ENCODE peak calls at places on chromosomes 2 and 18, in six cellular contexts. X, E, L, P, J and S are unnamed samples.
A peak's percentile ranks its signal among the peaks of the same experiment; 100 is the strongest.

GRCh38 chr18:39149211-39149806 is 1583.7 kb upstream of the CELF4 start:
- DNase-seq in X (no peak), E (no peak), L (no peak), P (peak; percentile 10), J (no peak), S (no peak)

GRCh38 chr2:62217980-62218379 is 22.1 kb downstream of the B3GNT2 start:
- DNase-seq in X (no peak), E (no peak), L (no peak), P (no peak), J (no peak), S (no peak)

GRCh38 chr2:134108124-134108523 is 145.7 kb upstream of the MGAT5 start:
- DNase-seq in X (no peak), E (peak; percentile 51), L (peak; percentile 32), P (no peak), J (no peak), S (no peak)

GRCh38 chr2:51505533-51505932 is 473.6 kb upstream of the NRXN1 start:
- DNase-seq in X (no peak), E (no peak), L (no peak), P (no peak), J (no peak), S (no peak)

GRCh38 chr2:18402888-18403287 is 157.6 kb downstream of the RDH14 start:
- DNase-seq in X (no peak), E (no peak), L (no peak), P (no peak), J (no peak), S (no peak)

GRCh38 chr2:127569274-127570065 is 34.0 kb downstream of the MYO7B start:
- DNase-seq in X (peak; percentile 84), E (peak; percentile 65), L (peak; percentile 15), P (no peak), J (no peak), S (no peak)

GRCh38 chr2:18304849-18305248 is 255.6 kb downstream of the RDH14 start:
- DNase-seq in X (no peak), E (no peak), L (no peak), P (no peak), J (no peak), S (no peak)

GRCh38 chr18:33854827-33855139 is 276.8 kb downstream of the ASXL3 start:
- DNase-seq in X (no peak), E (no peak), L (no peak), P (no peak), J (no peak), S (no peak)

GRCh38 chr2:218070587-218070986 is 1.5 kb downstream of the RUFY4 start:
- DNase-seq in X (no peak), E (no peak), L (no peak), P (no peak), J (no peak), S (no peak)

GRCh38 chr18:392926-393325 is 107.6 kb downstream of the COLEC12 start:
- DNase-seq in X (no peak), E (no peak), L (no peak), P (no peak), J (no peak), S (no peak)

GRCh38 chr18:10153924-10154635 is 240.3 kb downstream of the VAPA start:
- DNase-seq in X (no peak), E (no peak), L (no peak), P (no peak), J (no peak), S (no peak)

GRCh38 chr2:197239434-197239833 is 71.1 kb downstream of the ANKRD44 start:
- DNase-seq in X (no peak), E (no peak), L (no peak), P (no peak), J (no peak), S (no peak)

GRCh38 chr2:197236159-197236558 is 74.4 kb downstream of the ANKRD44 start:
- DNase-seq in X (no peak), E (no peak), L (no peak), P (no peak), J (no peak), S (no peak)

GRCh38 chr2:197236816-197237215 is 73.8 kb downstream of the ANKRD44 start:
- DNase-seq in X (no peak), E (no peak), L (no peak), P (no peak), J (no peak), S (no peak)

GRCh38 chr2:197240018-197240712 is 70.4 kb downstream of the ANKRD44 start:
- DNase-seq in X (no peak), E (no peak), L (no peak), P (no peak), J (no peak), S (peak; percentile 42)

DNA sequence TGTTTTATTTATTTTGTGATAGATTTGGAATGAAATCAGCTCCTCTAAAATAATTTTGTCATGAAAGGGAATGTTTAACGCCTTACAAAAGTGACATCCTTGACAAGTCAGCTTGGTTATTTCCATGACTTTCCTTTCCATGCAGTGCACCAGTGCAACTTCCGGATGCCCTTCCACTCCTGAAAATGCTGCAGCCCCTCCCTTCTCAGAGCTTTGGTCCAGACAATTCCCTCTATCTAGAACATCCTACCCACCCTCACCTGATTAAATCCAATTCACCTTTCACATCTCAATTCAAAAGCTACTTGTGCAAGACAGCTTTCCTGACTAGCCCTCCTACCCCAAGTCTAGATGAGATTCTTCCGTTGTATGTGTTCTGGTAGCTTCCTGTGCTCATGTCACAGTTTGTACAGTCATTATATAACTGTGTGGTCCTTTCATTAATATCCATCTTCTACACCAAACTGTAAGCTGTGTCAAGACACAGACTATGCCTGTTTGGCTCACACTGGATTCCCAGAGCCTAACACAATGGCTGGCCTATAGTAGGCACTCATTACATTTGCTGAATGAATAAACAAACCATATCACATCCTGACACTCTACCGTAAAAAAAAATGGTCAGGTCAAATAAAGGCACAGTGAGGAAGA is 72.7 kb downstream of the ANKRD44 start:
- DNase-seq in X (no peak), E (no peak), L (no peak), P (no peak), J (no peak), S (peak; percentile 50)
- H3K4me1 ChIP-seq in X (peaks cover 43% of the 10 kb centered on the region), E (peaks cover 6% of the 10 kb centered on the region), L (peaks cover 46% of the 10 kb centered on the region), P (no peaks in the 10 kb centered on the region), J (no peaks in the 10 kb centered on the region), S (peaks cover 96% of the 10 kb centered on the region)

DNA sequence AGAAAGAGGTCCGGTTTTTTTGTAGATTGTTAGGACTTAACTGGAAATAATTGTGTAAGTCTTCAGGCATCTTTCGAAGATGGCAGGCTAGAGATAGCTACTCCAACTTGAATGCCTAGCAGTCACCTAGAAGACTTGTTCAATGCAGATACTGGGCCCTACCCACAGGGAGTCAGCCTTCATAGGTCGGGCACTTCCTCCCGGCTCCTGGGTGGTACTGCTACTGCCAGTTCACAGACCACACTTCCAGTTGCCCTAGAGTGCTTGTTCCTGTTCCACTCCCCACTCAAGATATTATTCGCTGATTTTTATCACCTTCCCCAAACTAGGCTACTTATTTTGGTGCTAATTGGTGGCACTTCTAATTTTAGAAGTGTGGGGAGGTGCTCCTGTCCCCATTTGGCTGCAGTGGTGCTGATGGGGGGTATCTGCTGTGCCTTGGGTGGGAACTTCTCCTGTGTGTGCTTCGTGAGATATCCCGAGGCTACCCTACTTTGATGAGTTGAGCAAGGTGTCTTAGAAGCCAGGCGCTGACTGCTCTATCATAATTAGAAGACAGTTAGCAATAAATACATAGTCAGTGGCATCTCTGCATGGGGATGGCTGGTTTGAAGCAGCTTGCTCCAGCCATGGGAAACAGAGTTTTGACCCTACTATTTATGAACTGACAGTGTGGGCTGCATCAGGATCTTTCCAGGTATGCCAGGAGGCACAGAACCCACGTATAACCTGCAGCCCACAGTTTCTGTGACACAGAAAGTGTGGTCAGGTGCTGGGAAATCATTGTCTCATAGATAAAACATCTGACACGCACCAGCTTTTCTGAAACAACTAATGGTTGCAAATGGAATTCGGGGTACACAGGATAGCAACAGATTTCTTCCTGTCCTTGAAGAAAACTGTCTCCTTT is 34.5 kb downstream of the INPP4A start:
- DNase-seq in X (no peak), E (no peak), L (no peak), P (no peak), J (no peak), S (peak; percentile 37)
- H3K4me3 ChIP-seq in X (no peak overlapping the region), E (no peak overlapping the region), L (no peak overlapping the region), P (no peak overlapping the region), J (no peak overlapping the region), S (no peak overlapping the region)

DNA sequence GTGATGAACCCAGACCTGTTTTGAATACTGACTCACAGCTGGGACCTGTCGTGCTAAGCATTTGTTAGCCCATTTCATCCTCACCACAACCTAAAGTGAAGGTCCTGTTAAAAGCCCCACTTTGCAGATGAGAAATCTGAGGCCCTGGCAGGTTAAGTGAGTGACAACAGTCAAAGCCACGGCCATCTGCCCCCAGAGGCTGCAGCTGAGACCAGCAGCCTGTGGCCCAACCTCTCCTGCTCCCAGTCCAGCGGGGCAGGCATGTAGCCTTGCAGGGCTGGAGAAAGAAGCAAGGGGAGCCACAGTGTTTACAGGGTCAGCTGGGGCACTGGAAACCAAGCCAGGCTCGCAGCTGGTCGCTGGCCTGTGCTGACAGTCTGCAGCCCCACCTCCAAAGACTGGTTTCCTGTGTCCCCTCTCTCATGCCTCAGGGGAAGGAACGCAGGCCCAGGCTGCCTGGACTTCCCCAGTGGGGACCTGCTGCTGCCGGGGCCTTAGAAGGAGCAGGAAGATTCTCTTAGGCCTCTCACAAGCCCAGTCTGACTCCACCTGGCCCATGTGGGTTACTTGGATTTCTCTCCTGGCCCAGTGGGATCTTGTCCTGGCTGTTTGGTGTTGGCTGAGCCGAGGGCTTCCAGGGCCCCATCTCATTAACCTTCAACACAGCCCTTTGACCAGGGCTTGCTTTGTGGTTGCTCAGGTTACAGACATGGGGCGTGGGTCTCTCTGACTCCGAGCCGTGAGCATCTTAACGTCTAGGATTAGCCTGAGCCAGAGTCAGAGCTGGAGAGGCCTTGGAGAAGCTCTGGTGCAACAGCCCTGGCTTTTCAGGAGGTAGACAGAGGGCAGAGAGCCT is 1.7 kb downstream of the INPP5D start:
- DNase-seq in X (no peak), E (peak; percentile 59), L (peak; percentile 65), P (no peak), J (peak; percentile 74), S (peak; percentile 69)
- H3K27ac ChIP-seq in X (no peak overlapping the region), E (no peak overlapping the region), L (peak overlapping the region; percentile 87), P (no peak overlapping the region), J (peak overlapping the region; percentile 89), S (peak overlapping the region; percentile 91)

DNA sequence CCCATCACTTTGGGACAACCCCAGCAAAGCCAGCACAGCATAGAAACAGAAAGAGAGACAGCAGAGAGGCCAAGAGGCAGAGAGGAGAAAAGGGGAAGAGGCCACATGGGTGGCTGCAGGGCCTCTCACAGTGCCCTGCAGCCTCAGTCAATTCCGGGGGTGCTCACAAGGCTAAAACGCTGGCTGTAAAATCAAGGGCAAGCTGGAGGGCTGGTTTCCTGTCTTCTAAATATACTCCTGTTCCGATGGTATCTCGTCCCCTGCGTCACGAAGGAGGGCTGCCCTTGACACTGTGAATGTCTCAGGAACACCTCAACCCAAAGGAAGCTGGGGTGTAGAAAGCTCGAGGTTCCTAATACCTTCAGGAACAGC is 166.5 kb upstream of the ID2 start:
- DNase-seq in X (peak; percentile 74), E (no peak), L (peak; percentile 66), P (no peak), J (no peak), S (peak; percentile 69)
- H3K4me1 ChIP-seq in X (peaks cover 11% of the 10 kb centered on the region), E (no peaks in the 10 kb centered on the region), L (peaks cover 18% of the 10 kb centered on the region), P (no peaks in the 10 kb centered on the region), J (peaks cover 33% of the 10 kb centered on the region), S (peaks cover 51% of the 10 kb centered on the region)

DNA sequence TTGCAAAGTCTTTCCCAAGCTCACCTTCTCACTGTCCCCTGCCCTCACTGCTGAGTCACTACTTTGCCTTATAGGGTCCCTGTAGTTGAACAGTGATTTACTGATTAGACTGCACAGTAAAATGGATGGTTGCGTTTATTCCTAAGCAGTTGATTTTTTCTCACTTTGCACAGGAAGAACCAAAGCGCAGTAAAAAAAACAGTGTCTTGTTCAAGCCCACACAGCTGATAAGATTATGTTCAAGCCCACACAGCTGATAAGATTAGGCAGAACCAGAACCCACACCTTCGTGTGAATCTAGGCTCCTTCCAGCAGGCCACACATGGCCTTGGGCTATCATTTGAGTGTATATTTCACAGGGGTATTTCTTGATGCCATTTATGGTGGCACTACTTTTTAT is 215.3 kb upstream of the COPS8 start:
- DNase-seq in X (no peak), E (no peak), L (no peak), P (no peak), J (no peak), S (no peak)
- H3K4me3 ChIP-seq in X (no peak overlapping the region), E (no peak overlapping the region), L (no peak overlapping the region), P (no peak overlapping the region), J (no peak overlapping the region), S (no peak overlapping the region)

GRCh38 chr2:204272913-204273312 is 272.4 kb upstream of the PARD3B start:
- DNase-seq in X (no peak), E (no peak), L (no peak), P (no peak), J (no peak), S (no peak)
- H3K27ac ChIP-seq in X (no peak overlapping the region), E (no peak overlapping the region), L (no peak overlapping the region), P (no peak overlapping the region), J (no peak overlapping the region), S (no peak overlapping the region)